ENCODE peak calls at places on chromosomes 5 and 9, in six cellular contexts. One of them, this sample, is unnamed.

GRCh38 chr5:111072949-111073682 is 1.6 kb downstream of the TSLP start:
- DNase-seq in iris pigment epithelial cell: no peak
- DNase-seq in dorsolateral prefrontal cortex: no peak
- DNase-seq in cardiac muscle cell: peak
- DNase-seq in Caco-2: peak
- DNase-seq in breast epithelium: peak
- DNase-seq in this sample: peak

GRCh38 chr5:137114529-137114928 is 384.6 kb downstream of the SPOCK1 start:
- DNase-seq in iris pigment epithelial cell: peak
- DNase-seq in dorsolateral prefrontal cortex: no peak
- DNase-seq in cardiac muscle cell: peak
- DNase-seq in Caco-2: no peak
- DNase-seq in breast epithelium: no peak
- DNase-seq in this sample: no peak

GRCh38 chr5:31453522-31453921 is 78.4 kb downstream of the DROSHA start:
- DNase-seq in iris pigment epithelial cell: no peak
- DNase-seq in dorsolateral prefrontal cortex: no peak
- DNase-seq in cardiac muscle cell: no peak
- DNase-seq in Caco-2: no peak
- DNase-seq in breast epithelium: no peak
- DNase-seq in this sample: no peak

GRCh38 chr5:58456486-58456885 is 3.4 kb downstream of the PLK2 start:
- DNase-seq in iris pigment epithelial cell: no peak
- DNase-seq in dorsolateral prefrontal cortex: no peak
- DNase-seq in cardiac muscle cell: no peak
- DNase-seq in Caco-2: no peak
- DNase-seq in breast epithelium: no peak
- DNase-seq in this sample: no peak

GRCh38 chr9:109014267-109015025 is 1.1 kb upstream of the CTNNAL1 start:
- DNase-seq in iris pigment epithelial cell: peak
- DNase-seq in dorsolateral prefrontal cortex: no peak
- DNase-seq in cardiac muscle cell: peak
- DNase-seq in Caco-2: peak
- DNase-seq in breast epithelium: no peak
- DNase-seq in this sample: no peak

GRCh38 chr5:132979367-132979935 is 16.0 kb upstream of the AFF4 start:
- DNase-seq in iris pigment epithelial cell: peak
- DNase-seq in dorsolateral prefrontal cortex: no peak
- DNase-seq in cardiac muscle cell: no peak
- DNase-seq in Caco-2: no peak
- DNase-seq in breast epithelium: no peak
- DNase-seq in this sample: no peak

GRCh38 chr5:9196403-9197224 is 349.3 kb downstream of the SEMA5A start:
- DNase-seq in iris pigment epithelial cell: peak
- DNase-seq in dorsolateral prefrontal cortex: peak
- DNase-seq in cardiac muscle cell: peak
- DNase-seq in Caco-2: no peak
- DNase-seq in breast epithelium: no peak
- DNase-seq in this sample: no peak

GRCh38 chr9:115106642-115107041 is 11.3 kb downstream of the TNC start:
- DNase-seq in iris pigment epithelial cell: peak
- DNase-seq in dorsolateral prefrontal cortex: no peak
- DNase-seq in cardiac muscle cell: no peak
- DNase-seq in Caco-2: no peak
- DNase-seq in breast epithelium: no peak
- DNase-seq in this sample: no peak

GRCh38 chr5:4901305-4901751 is 238.8 kb upstream of the ADAMTS16 start:
- DNase-seq in iris pigment epithelial cell: no peak
- DNase-seq in dorsolateral prefrontal cortex: no peak
- DNase-seq in cardiac muscle cell: no peak
- DNase-seq in Caco-2: no peak
- DNase-seq in breast epithelium: no peak
- DNase-seq in this sample: no peak

GRCh38 chr9:130940693-130941576 is 1.9 kb upstream of the FIBCD1 start:
- DNase-seq in iris pigment epithelial cell: peak
- DNase-seq in dorsolateral prefrontal cortex: peak
- DNase-seq in cardiac muscle cell: no peak
- DNase-seq in Caco-2: peak
- DNase-seq in breast epithelium: peak
- DNase-seq in this sample: peak

GRCh38 chr9:132507670-132508469 is 74.5 kb upstream of the BARHL1 start:
- DNase-seq in iris pigment epithelial cell: peak
- DNase-seq in dorsolateral prefrontal cortex: peak
- DNase-seq in cardiac muscle cell: peak
- DNase-seq in Caco-2: peak
- DNase-seq in breast epithelium: peak
- DNase-seq in this sample: no peak

GRCh38 chr9:134852906-134853654 is 27.5 kb upstream of the FCN2 start:
- DNase-seq in iris pigment epithelial cell: no peak
- DNase-seq in dorsolateral prefrontal cortex: no peak
- DNase-seq in cardiac muscle cell: no peak
- DNase-seq in Caco-2: no peak
- DNase-seq in breast epithelium: peak
- DNase-seq in this sample: no peak